ENCODE peak calls at places on chromosomes 3 and 15, in four cellular contexts. K, D, O and A are unnamed samples.

GRCh38 chr3:88985491-88985890 is 121.9 kb upstream of the EPHA3 start:
- DNase-seq in K (no peak), D (no peak), O (no peak), A (no peak)

GRCh38 chr3:41116851-41117250 is 82.5 kb upstream of the CTNNB1 start:
- DNase-seq in K (no peak), D (no peak), O (no peak), A (no peak)

GRCh38 chr3:44409640-44410410 is 67.6 kb downstream of the ZNF445 start:
- DNase-seq in K (no peak), D (no peak), O (peak; percentile 2), A (no peak)

GRCh38 chr3:36944012-36944640 is 728 bp downstream of the TRANK1 start:
- DNase-seq in K (peak; percentile 16), D (peak; percentile 35), O (peak; percentile 57), A (peak; percentile 63)

GRCh38 chr3:187382609-187383151 is 14.5 kb downstream of the RTP4 start:
- DNase-seq in K (no peak), D (peak; percentile 39), O (no peak), A (no peak)

GRCh38 chr3:166879661-166880060 is 500.4 kb downstream of the ZBBX start:
- DNase-seq in K (no peak), D (no peak), O (no peak), A (no peak)

GRCh38 chr3:189710620-189711388 is 79.6 kb downstream of the TP63 start:
- DNase-seq in K (no peak), D (no peak), O (peak; percentile 56), A (no peak)

GRCh38 chr3:190486201-190486865 is 27.6 kb upstream of the IL1RAP start:
- DNase-seq in K (no peak), D (no peak), O (no peak), A (no peak)

GRCh38 chr15:101256756-101257155 is 4.9 kb upstream of the CHSY1 start:
- DNase-seq in K (no peak), D (no peak), O (no peak), A (no peak)

GRCh38 chr3:122689587-122689986 is 8.9 kb downstream of the PARP14 start:
- DNase-seq in K (no peak), D (no peak), O (no peak), A (no peak)

GRCh38 chr15:73001840-73002239 is 50.4 kb upstream of the NEO1 start:
- DNase-seq in K (no peak), D (no peak), O (no peak), A (no peak)

GRCh38 chr3:151357461-151357850 is 27.1 kb downstream of the P2RY12 start:
- DNase-seq in K (no peak), D (no peak), O (no peak), A (no peak)

GRCh38 chr15:49473031-49473430 is 50.0 kb downstream of the FGF7 start:
- DNase-seq in K (no peak), D (no peak), O (no peak), A (no peak)

GRCh38 chr3:127152676-127153505 is 40.0 kb upstream of the PRR23E start:
- DNase-seq in K (no peak), D (no peak), O (no peak), A (no peak)

GRCh38 chr3:108985844-108986243 is 32.2 kb upstream of the GUCA1C start:
- DNase-seq in K (no peak), D (no peak), O (no peak), A (no peak)

GRCh38 chr15:48632651-48633050 is 12.9 kb downstream of the FBN1 start:
- DNase-seq in K (no peak), D (no peak), O (no peak), A (no peak)

GRCh38 chr3:8421711-8422110 is 79.9 kb upstream of the LMCD1 start:
- DNase-seq in K (no peak), D (no peak), O (no peak), A (no peak)

GRCh38 chr3:38698760-38699159 is 49.3 kb upstream of the SCN5A start:
- DNase-seq in K (no peak), D (no peak), O (no peak), A (no peak)

GRCh38 chr15:60397772-60398445 is at the start of gene ANXA2:
- DNase-seq in K (peak; percentile 84), D (peak; percentile 50), O (peak; percentile 88), A (peak; percentile 87)

GRCh38 chr15:23497710-23498111 is 50.7 kb upstream of the GOLGA6L2 start:
- DNase-seq in K (no peak), D (peak; percentile 14), O (no peak), A (no peak)

GRCh38 chr3:72722930-72723726 is 125.1 kb downstream of the SHQ1 start:
- DNase-seq in K (no peak), D (no peak), O (no peak), A (peak; percentile 23)

GRCh38 chr15:54101664-54102270 is 123.5 kb downstream of the UNC13C start:
- DNase-seq in K (no peak), D (no peak), O (no peak), A (no peak)

GRCh38 chr3:145243875-145244274 is 917.1 kb downstream of the PLOD2 start:
- DNase-seq in K (no peak), D (no peak), O (no peak), A (no peak)

GRCh38 chr15:66833803-66834202 is 131.8 kb downstream of the SMAD6 start:
- DNase-seq in K (no peak), D (no peak), O (no peak), A (no peak)

DNA sequence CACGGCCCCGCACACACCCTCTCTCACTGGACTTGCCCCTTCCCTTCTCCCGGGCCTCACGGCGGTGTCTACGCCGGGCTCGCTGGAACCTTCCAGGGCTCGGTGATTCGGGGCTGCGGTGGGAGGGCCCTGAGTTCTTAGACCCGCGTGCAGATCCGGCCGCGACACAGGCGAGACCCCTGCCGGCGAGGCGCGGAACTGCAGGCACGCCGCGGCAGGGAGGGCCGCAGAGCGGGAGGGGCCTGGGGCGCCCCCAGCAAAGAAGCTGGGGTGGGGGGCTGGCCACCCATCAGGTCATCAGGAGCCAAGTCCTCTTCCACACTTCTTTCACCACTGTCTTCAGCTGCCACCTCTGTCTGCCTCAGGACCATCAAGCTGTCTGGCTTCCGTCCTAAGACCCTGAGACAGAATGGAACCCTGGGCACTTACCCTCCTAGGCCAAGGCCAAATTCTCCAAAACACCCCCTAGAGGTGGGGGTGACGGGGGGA is 164.5 kb downstream of the XXYLT1 start:
- DNase-seq in K (peak; percentile 56), D (peak; percentile 74), O (peak; percentile 73), A (peak; percentile 74)
- H3K4me3 ChIP-seq in K (peak overlapping the region; percentile 31), D (no peak overlapping the region), O (peak overlapping the region; percentile 20), A (peak overlapping the region; percentile 52)

DNA sequence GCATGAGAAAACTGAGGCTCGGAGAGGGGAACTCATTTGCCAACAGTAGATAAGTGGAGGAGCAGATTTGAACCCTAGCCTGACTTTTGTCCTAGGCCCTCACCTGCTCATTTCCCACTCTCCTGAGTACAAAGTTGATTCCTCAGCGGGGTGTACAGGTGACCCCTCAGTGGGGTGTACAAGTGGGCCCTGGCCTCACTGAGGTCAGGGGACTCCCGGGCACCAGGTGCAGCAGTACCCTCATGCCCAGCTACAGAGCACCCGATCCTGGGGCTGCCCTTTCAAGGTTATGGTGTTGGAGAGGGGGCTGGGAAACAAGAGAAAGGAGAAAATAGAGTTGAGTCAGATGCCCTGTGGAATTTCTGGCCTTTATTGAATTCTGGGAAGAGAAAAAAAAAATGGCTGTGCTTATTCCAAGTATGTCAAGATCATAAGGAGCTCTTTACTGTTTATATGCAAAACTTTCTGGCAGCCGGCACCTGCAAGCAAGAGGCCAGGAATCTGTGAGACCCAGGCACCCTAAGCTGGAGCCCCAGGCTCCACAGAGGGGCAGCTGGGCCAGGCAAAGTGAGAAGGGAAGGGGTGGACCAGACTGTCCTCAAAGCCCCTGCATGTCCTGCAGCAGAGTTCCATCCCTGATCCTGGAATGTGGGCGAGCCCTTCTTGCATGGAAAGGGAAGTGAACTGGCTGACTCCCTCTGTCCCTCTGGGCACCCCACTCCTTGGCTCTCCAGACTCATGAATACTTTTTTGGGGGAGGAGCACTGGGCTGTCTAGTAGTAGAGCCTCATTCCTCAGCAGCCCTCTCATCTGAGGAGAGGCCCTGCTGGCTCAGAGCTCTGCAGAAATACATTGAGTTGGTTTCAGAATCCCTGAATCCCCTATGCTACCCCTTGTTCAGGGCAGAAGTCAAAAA is 43.1 kb downstream of the AMOTL2 start:
- DNase-seq in K (no peak), D (no peak), O (no peak), A (no peak)
- H3K27ac ChIP-seq in K (no peak overlapping the region), D (no peak overlapping the region), O (peak overlapping the region; percentile 28), A (peak overlapping the region; percentile 55)

GRCh38 chr3:12384451-12385233 is 95.8 kb downstream of the PPARG start:
- DNase-seq in K (no peak), D (no peak), O (no peak), A (no peak)
- H3K4me3 ChIP-seq in K (no peak overlapping the region), D (no peak overlapping the region), O (no peak overlapping the region), A (no peak overlapping the region)

GRCh38 chr3:143286392-143287010 is 166.9 kb downstream of the CHST2 start:
- DNase-seq in K (no peak), D (no peak), O (no peak), A (no peak)
- H3K27ac ChIP-seq in K (no peak overlapping the region), D (no peak overlapping the region), O (no peak overlapping the region), A (no peak overlapping the region)

GRCh38 chr3:159733194-159733860 is 255.3 kb upstream of the IL12A start:
- DNase-seq in K (no peak), D (no peak), O (no peak), A (no peak)
- H3K4me3 ChIP-seq in K (no peak overlapping the region), D (peak overlapping the region; percentile 27), O (no peak overlapping the region), A (peak overlapping the region; percentile 60)

DNA sequence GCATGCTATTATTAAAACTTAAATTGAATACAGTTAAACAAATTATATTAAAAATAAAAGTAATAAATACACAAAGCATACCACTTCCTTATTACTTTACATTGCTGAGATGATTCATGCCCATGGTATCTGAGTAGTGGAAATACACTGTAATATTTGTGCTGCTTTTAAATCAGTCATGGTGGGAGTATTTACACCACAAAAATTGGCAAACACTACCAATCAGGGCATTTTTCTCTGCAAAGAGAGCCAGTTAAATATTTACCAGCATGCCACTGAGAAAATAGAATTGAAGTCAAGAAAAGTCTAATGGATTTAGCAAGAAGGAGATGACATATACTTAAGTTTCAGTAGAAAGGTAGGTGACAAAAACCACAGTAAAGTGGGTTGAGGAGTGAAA is 19.6 kb downstream of the PPARG start:
- DNase-seq in K (no peak), D (no peak), O (no peak), A (no peak)
- H3K27ac ChIP-seq in K (no peak overlapping the region), D (no peak overlapping the region), O (no peak overlapping the region), A (no peak overlapping the region)

GRCh38 chr15:70376031-70376928 is 278.6 kb upstream of the TLE3 start:
- DNase-seq in K (no peak), D (no peak), O (no peak), A (no peak)

GRCh38 chr15:70374096-70374495 is 276.4 kb upstream of the TLE3 start:
- DNase-seq in K (no peak), D (no peak), O (no peak), A (no peak)

GRCh38 chr15:70376929-70377691 is 279.4 kb upstream of the TLE3 start:
- DNase-seq in K (no peak), D (peak; percentile 71), O (peak; percentile 64), A (peak; percentile 80)

GRCh38 chr15:70375006-70375409 is 277.3 kb upstream of the TLE3 start:
- DNase-seq in K (no peak), D (no peak), O (no peak), A (no peak)

DNA sequence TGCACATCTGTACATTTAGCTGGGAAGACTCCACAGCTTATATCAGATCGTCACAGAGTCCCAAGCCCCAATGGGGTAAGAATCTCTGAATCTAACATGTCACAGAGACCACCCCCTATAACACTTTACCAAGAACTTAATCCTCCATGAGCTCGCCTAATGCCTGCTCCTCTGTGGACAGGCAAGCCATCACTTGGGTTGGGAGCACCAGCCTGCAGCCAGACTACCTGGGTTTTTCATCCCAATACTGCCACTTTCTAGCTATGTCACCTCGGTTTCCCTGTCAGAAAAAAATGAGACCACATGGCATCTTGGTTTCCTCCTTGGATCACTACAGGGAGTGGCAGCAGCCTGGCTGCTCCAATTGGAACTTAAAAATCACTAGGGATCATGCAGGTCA is 277.9 kb upstream of the TLE3 start:
- DNase-seq in K (no peak), D (no peak), O (no peak), A (no peak)
- H3K4me3 ChIP-seq in K (no peak overlapping the region), D (no peak overlapping the region), O (no peak overlapping the region), A (no peak overlapping the region)

GRCh38 chr15:83065431-83065830 is 1.6 kb downstream of the BTBD1 start:
- DNase-seq in K (no peak), D (no peak), O (no peak), A (no peak)
- H3K27ac ChIP-seq in K (peak overlapping the region; percentile 88), D (no peak overlapping the region), O (peak overlapping the region; percentile 6), A (peak overlapping the region; percentile 99)